ENCODE peak calls at places on chromosomes 13 and 19, in five cellular contexts. M is transverse colon, O is suprapubic skin, Y is breast epithelium, E is endothelial cell of umbilical vein. L is an unnamed sample.

GRCh38 chr19:17242431-17243208 is 3.1 kb downstream of the NR2F6 start:
- DNase-seq in M (no peak), O (no peak), Y (no peak), E (no peak), L (no peak)

GRCh38 chr13:102993348-102993747 is 72.9 kb downstream of the SLC10A2 start:
- DNase-seq in M (no peak), O (no peak), Y (no peak), E (no peak), L (no peak)

GRCh38 chr13:111325941-111326620 is 5.6 kb downstream of the TEX29 start:
- DNase-seq in M (no peak), O (no peak), Y (no peak), E (no peak), L (no peak)

GRCh38 chr13:102901615-102902305 is 55.9 kb downstream of the ERCC5 start:
- DNase-seq in M (no peak), O (no peak), Y (no peak), E (no peak), L (no peak)

GRCh38 chr13:59332966-59333365 is 830.8 kb downstream of the DIAPH3 start:
- DNase-seq in M (no peak), O (no peak), Y (no peak), E (peak), L (no peak)

GRCh38 chr13:89486721-89487120 is 1815.5 kb downstream of the SLITRK5 start:
- DNase-seq in M (no peak), O (no peak), Y (no peak), E (no peak), L (no peak)

GRCh38 chr19:43759515-43759914 is 4.8 kb upstream of the SMG9 start:
- DNase-seq in M (no peak), O (no peak), Y (peak), E (peak), L (no peak)

GRCh38 chr13:77267362-77267761 is 59.5 kb downstream of the MYCBP2 start:
- DNase-seq in M (no peak), O (no peak), Y (no peak), E (no peak), L (no peak)

GRCh38 chr19:13833330-13834265 is 38.4 kb downstream of the ZSWIM4 start:
- DNase-seq in M (peak), O (peak), Y (peak), E (peak), L (peak)

GRCh38 chr19:11047856-11048255 is 41.4 kb upstream of the LDLR start:
- DNase-seq in M (no peak), O (no peak), Y (no peak), E (no peak), L (no peak)

GRCh38 chr19:16073481-16073880 is 2.8 kb upstream of the TPM4 start:
- DNase-seq in M (peak), O (no peak), Y (peak), E (no peak), L (no peak)

GRCh38 chr13:112774829-112775565 is 85.2 kb downstream of the ATP11A start:
- DNase-seq in M (no peak), O (no peak), Y (no peak), E (no peak), L (no peak)

GRCh38 chr19:45172173-45172572 is 5.9 kb downstream of the TRAPPC6A start:
- DNase-seq in M (no peak), O (no peak), Y (no peak), E (no peak), L (no peak)

GRCh38 chr13:33230178-33230881 is 55.2 kb downstream of the STARD13 start:
- DNase-seq in M (no peak), O (no peak), Y (no peak), E (peak), L (no peak)

GRCh38 chr19:12364391-12365093 is 941 bp downstream of the ZNF442 start:
- DNase-seq in M (peak), O (peak), Y (no peak), E (peak), L (no peak)

GRCh38 chr19:6228523-6229215 is 51.1 kb downstream of the MLLT1 start:
- DNase-seq in M (no peak), O (no peak), Y (no peak), E (no peak), L (no peak)

GRCh38 chr13:113178896-113179167 is 20.4 kb downstream of the PROZ start:
- DNase-seq in M (no peak), O (no peak), Y (no peak), E (no peak), L (no peak)

GRCh38 chr19:50264483-50265186 is 61.2 kb downstream of the MYH14 start:
- DNase-seq in M (no peak), O (no peak), Y (no peak), E (peak), L (no peak)

GRCh38 chr13:41919741-41920487 is 41.0 kb downstream of the VWA8 start:
- DNase-seq in M (no peak), O (no peak), Y (no peak), E (no peak), L (no peak)

GRCh38 chr19:16368385-16369305 is 44.0 kb downstream of the KLF2 start:
- DNase-seq in M (no peak), O (no peak), Y (no peak), E (no peak), L (no peak)

GRCh38 chr19:5356428-5356827 is 15.8 kb upstream of the PTPRS start:
- DNase-seq in M (no peak), O (no peak), Y (no peak), E (no peak), L (no peak)

GRCh38 chr13:114148521-114148855 is 16.1 kb upstream of the RASA3 start:
- DNase-seq in M (peak), O (no peak), Y (no peak), E (no peak), L (peak)

DNA sequence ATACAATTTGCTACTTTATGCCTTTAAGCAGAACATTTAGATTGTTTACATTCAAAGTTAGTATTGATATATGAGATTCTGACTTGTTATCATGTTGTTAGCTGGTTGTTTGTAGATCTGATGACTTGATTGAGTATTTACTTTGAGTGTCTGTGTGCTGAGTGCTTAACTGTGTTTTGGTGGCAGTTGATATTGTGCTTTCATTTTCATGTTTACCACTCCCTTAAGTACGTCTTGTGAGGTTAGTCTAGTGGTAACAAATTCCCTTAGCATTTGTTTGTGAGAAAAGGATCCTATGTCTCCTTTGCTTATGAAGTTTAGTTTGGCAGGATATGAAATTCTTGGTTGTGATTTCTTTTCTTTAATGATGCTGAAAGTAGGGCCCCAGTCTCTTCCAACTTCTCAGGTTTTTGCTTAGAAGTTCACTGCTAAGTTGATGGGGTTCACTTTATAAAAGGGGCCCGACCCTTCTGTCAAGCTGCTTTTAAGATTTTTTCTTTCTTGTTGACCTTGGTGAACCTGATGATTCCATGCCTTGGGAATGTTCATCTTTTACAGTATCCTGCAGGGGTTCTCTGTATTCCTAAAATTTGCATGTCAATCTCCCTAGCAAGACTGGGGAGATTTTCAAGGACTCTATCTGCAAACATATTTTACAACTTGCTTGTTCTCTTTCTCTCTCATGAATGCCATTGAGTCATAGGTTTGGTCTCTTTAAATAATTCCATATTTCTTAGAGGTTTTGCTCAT is 1095.4 kb upstream of the PCDH20 start:
- DNase-seq in M (no peak), O (no peak), Y (no peak), E (no peak), L (no peak)
- TF ChIP-seq POLR2A in M (no peak), O (no peak), Y (no peak), E (no peak), L (no peak)

GRCh38 chr19:48630289-48631036 is 6.7 kb downstream of the DBP start:
- DNase-seq in M (peak), O (no peak), Y (no peak), E (peak), L (peak)
- H3K4me3 ChIP-seq in M (no peak), O (no peak), Y (no peak), E (peak), L (peak)

GRCh38 chr19:1478934-1479707 is at the start of gene C19orf25:
- DNase-seq in M (peak), O (peak), Y (peak), E (peak), L (peak)
- TF ChIP-seq POLR2AphosphoS5 in M (peak), O (no peak), Y (peak), E (peak), L (peak)

DNA sequence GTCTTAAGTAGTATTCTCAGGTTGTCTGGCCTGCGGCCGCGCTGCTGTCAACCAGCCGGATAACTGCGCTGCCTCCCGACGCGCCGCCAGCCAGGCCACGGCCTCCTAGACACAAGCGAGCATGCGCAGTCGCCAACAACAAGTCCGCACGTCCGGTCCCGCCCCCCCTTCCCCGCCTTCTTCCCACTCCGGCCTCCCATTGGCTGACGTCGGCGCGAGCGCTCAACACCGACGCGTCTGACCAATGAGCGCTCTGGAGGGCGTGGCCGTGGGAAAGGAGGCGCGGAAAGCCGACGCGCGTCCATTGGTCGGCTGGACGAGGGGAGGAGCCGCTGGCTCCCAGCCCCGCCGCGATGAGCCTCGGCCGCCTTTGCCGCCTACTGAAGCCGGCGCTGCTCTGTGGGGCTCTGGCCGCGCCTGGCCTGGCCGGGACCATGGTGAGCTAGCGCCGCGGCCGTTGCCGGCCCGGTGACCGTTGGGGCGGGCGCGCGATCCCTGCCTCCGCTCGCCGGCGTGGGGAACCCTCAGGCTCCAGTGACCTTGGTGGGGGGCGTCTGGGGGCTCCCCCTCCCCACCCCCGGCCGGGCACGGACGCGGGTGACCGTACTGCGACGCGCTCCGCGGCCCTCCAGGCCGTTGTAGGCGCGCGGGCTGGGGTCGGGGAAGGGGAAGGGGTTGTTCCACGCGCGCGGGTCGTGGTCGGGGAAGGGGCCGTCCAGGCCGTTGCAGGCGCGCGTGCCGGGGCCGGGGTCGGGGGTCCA is at the start of gene GPX4:
- DNase-seq in M (peak), O (peak), Y (peak), E (peak), L (peak)
- TF ChIP-seq POLR2A in M (peak), O (peak), Y (peak), E (peak), L (peak)

DNA sequence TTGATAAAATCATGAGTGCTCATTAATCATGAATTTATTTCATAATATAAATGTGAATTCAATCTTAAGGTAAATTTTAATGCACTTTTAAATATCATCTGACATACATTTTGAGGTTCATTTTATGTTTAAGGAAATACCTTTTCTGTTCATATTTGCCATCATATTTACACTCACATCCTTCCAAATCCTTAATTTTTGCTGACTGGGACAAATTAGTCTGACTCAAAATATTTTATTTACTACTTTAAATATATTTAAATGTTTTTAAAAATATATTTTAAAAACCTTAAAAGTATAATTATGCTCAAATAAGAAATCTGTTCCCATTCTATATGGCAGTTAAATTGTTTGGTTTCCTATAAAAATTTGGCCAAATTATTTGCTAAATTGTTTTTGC is 438.1 kb downstream of the GPC5 start:
- DNase-seq in M (no peak), O (no peak), Y (no peak), E (no peak), L (no peak)
- H3K4me3 ChIP-seq in M (no peak), O (no peak), Y (no peak), E (no peak), L (no peak)

GRCh38 chr19:8526345-8527062 is 12.5 kb upstream of the ZNF414 start:
- DNase-seq in M (peak), O (peak), Y (peak), E (peak), L (peak)
- TF ChIP-seq POLR2AphosphoS5 in M (peak), O (no peak), Y (no peak), E (no peak), L (no peak)

L was measured in stomach.